ENCODE peak calls at places on chromosomes 16 and 17, in five cellular contexts. One of them, this sample, is unnamed.

GRCh38 chr17:39687101-39687545 is 734 bp downstream of the PGAP3 start:
- ATAC-seq in K562: no peak
- ATAC-seq in upper lobe of left lung: no peak
- ATAC-seq in HCT116: no peak
- ATAC-seq in GM12878: no peak
- ATAC-seq in this sample: no peak

GRCh38 chr16:68275611-68276191 is 11.4 kb downstream of the SLC7A6 start:
- ATAC-seq in HCT116: no peak
- ATAC-seq in upper lobe of left lung: no peak
- ATAC-seq in K562: no peak
- ATAC-seq in GM12878: peak; percentile 87
- ATAC-seq in this sample: no peak

GRCh38 chr17:82317394-82318168 is at the start of gene CD7:
- ATAC-seq in GM12878: no peak
- ATAC-seq in K562: no peak
- ATAC-seq in HCT116: no peak
- ATAC-seq in upper lobe of left lung: no peak
- ATAC-seq in this sample: no peak

GRCh38 chr16:1766701-1767100 is 4.6 kb downstream of the NME3 start:
- ATAC-seq in GM12878: no peak
- ATAC-seq in K562: no peak
- ATAC-seq in HCT116: no peak
- ATAC-seq in upper lobe of left lung: no peak
- ATAC-seq in this sample: no peak

GRCh38 chr16:84746875-84747274 is 47.1 kb downstream of the USP10 start:
- ATAC-seq in HCT116: peak; percentile 70
- ATAC-seq in GM12878: no peak
- ATAC-seq in K562: peak; percentile 76
- ATAC-seq in upper lobe of left lung: no peak
- ATAC-seq in this sample: no peak

GRCh38 chr16:14489460-14489859 is 140.6 kb downstream of the PARN start:
- ATAC-seq in upper lobe of left lung: no peak
- ATAC-seq in K562: peak; percentile 81
- ATAC-seq in HCT116: peak; percentile 75
- ATAC-seq in GM12878: peak; percentile 88
- ATAC-seq in this sample: no peak

GRCh38 chr16:4328580-4329353 is 12.9 kb downstream of the GLIS2 start:
- ATAC-seq in GM12878: no peak
- ATAC-seq in upper lobe of left lung: peak; percentile 8
- ATAC-seq in K562: no peak
- ATAC-seq in HCT116: no peak
- ATAC-seq in this sample: peak; percentile 12

GRCh38 chr17:40707720-40708119 is 4.2 kb upstream of the KRT24 start:
- ATAC-seq in GM12878: no peak
- ATAC-seq in upper lobe of left lung: peak; percentile 70
- ATAC-seq in HCT116: no peak
- ATAC-seq in K562: no peak
- ATAC-seq in this sample: peak; percentile 95

GRCh38 chr16:86512301-86512859 is 2.1 kb downstream of the FOXF1 start:
- ATAC-seq in GM12878: no peak
- ATAC-seq in HCT116: no peak
- ATAC-seq in upper lobe of left lung: no peak
- ATAC-seq in K562: no peak
- ATAC-seq in this sample: no peak

GRCh38 chr16:116015-116414 is 22.5 kb downstream of the NPRL3 start:
- ATAC-seq in HCT116: no peak
- ATAC-seq in K562: no peak
- ATAC-seq in GM12878: no peak
- ATAC-seq in upper lobe of left lung: no peak
- ATAC-seq in this sample: no peak

GRCh38 chr17:81339502-81340296 is 44.6 kb upstream of the SLC38A10 start:
- ATAC-seq in K562: no peak
- ATAC-seq in upper lobe of left lung: peak; percentile 2
- ATAC-seq in GM12878: no peak
- ATAC-seq in HCT116: no peak
- ATAC-seq in this sample: no peak

GRCh38 chr16:75219088-75219487 is 300 bp downstream of the CTRB1 start:
- ATAC-seq in upper lobe of left lung: no peak
- ATAC-seq in HCT116: no peak
- ATAC-seq in GM12878: peak; percentile 10
- ATAC-seq in K562: peak; percentile 20
- ATAC-seq in this sample: no peak

GRCh38 chr16:10940501-10941079 is 1.7 kb downstream of the DEXI start:
- ATAC-seq in GM12878: no peak
- ATAC-seq in HCT116: no peak
- ATAC-seq in upper lobe of left lung: no peak
- ATAC-seq in K562: no peak
- ATAC-seq in this sample: no peak

GRCh38 chr17:62599964-62600657 is 27.4 kb upstream of the MRC2 start:
- ATAC-seq in GM12878: no peak
- ATAC-seq in HCT116: no peak
- ATAC-seq in K562: no peak
- ATAC-seq in upper lobe of left lung: peak; percentile 68
- ATAC-seq in this sample: no peak

GRCh38 chr16:35639233-35640205 is 2180.1 kb downstream of the TP53TG3F start:
- ATAC-seq in GM12878: no peak
- ATAC-seq in upper lobe of left lung: no peak
- ATAC-seq in HCT116: no peak
- ATAC-seq in K562: no peak
- ATAC-seq in this sample: no peak

GRCh38 chr17:45782889-45783592 is 1.1 kb upstream of the CRHR1 start:
- ATAC-seq in K562: peak; percentile 87
- ATAC-seq in HCT116: peak; percentile 50
- ATAC-seq in GM12878: no peak
- ATAC-seq in upper lobe of left lung: no peak
- ATAC-seq in this sample: no peak

GRCh38 chr17:50095626-50096037 is 481 bp downstream of the PDK2 start:
- ATAC-seq in HCT116: no peak
- ATAC-seq in upper lobe of left lung: no peak
- ATAC-seq in K562: no peak
- ATAC-seq in GM12878: no peak
- ATAC-seq in this sample: no peak

GRCh38 chr17:7405882-7406825 is 1.5 kb upstream of the NLGN2 start:
- ATAC-seq in upper lobe of left lung: no peak
- ATAC-seq in GM12878: no peak
- ATAC-seq in K562: no peak
- ATAC-seq in HCT116: no peak
- ATAC-seq in this sample: no peak

GRCh38 chr17:7403902-7404736 is at the start of gene TMEM256:
- ATAC-seq in HCT116: peak; percentile 88
- ATAC-seq in upper lobe of left lung: peak; percentile 98
- ATAC-seq in K562: peak; percentile 98
- ATAC-seq in GM12878: peak; percentile 99
- ATAC-seq in this sample: peak; percentile 94

GRCh38 chr17:7404737-7405412 is 978 bp upstream of the TMEM256 start:
- ATAC-seq in GM12878: peak; percentile 44
- ATAC-seq in upper lobe of left lung: peak; percentile 32
- ATAC-seq in K562: peak; percentile 63
- ATAC-seq in HCT116: peak; percentile 35
- ATAC-seq in this sample: peak; percentile 64

GRCh38 chr17:7407033-7407432 is 612 bp upstream of the NLGN2 start:
- ATAC-seq in HCT116: no peak
- ATAC-seq in upper lobe of left lung: no peak
- ATAC-seq in K562: no peak
- ATAC-seq in GM12878: no peak
- ATAC-seq in this sample: no peak

GRCh38 chr17:7405413-7405881 is 1.6 kb upstream of the TMEM256 start:
- ATAC-seq in HCT116: no peak
- ATAC-seq in K562: no peak
- ATAC-seq in GM12878: no peak
- ATAC-seq in upper lobe of left lung: no peak
- ATAC-seq in this sample: no peak
- H3K4me3 ChIP-seq in HCT116: peak overlapping the region; percentile 72
- H3K4me3 ChIP-seq in K562: peak overlapping the region; percentile 68
- H3K4me3 ChIP-seq in GM12878: peak overlapping the region; percentile 85
- H3K4me3 ChIP-seq in upper lobe of left lung: peak overlapping the region; percentile 94
- H3K4me3 ChIP-seq in this sample: peak overlapping the region; percentile 70

GRCh38 chr16:23788653-23789052 is 33.8 kb downstream of the CHP2 start:
- ATAC-seq in K562: no peak
- ATAC-seq in GM12878: no peak
- ATAC-seq in HCT116: no peak
- ATAC-seq in upper lobe of left lung: no peak
- ATAC-seq in this sample: no peak
- TF ChIP-seq POLR2AphosphoS5 in K562: no peak
- TF ChIP-seq POLR2AphosphoS5 in GM12878: no peak
- TF ChIP-seq POLR2AphosphoS5 in HCT116: no peak
- TF ChIP-seq POLR2AphosphoS5 in upper lobe of left lung: no peak
- TF ChIP-seq POLR2AphosphoS5 in this sample: no peak

DNA sequence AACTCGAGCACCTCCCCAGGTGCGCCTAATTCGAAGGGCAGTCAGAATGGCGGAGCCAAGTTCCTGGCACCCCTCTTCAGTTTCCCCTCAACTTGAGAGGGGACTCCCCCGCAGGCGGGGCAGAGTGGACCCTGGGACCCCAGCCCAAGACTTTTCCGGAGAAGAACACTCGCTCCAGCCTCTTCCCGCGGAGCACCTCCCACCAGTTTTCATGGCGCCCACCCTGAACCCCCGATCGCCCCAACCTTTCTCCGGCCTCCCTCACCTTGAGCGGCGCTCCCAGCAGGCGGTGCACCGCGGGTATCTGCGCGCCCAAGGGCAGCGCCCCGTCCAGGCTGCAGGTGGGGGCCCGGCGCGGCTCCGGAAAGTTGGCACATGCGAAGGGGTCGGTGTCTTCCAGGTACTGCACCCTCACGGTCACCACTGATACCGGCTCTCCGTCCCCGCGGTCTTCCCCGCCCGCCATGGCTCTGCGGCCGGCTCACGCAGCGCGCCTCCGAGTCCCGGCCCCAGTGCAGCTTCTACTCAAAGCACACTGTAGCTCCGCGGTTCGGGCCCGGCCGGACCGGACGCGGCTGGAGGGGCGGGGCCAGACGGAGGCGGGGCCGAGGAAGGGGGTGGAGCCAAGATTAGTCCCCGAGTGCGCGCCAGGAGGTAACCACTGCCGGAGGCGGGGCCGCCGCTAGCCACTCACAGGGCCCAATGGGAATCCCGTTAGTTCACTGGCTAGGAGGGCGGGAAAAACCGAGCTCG is at the start of gene FHOD1:
- ATAC-seq in upper lobe of left lung: peak; percentile 94
- ATAC-seq in HCT116: peak; percentile 64
- ATAC-seq in K562: peak; percentile 84
- ATAC-seq in GM12878: peak; percentile 66
- ATAC-seq in this sample: peak; percentile 89
- TF ChIP-seq POLR2A in upper lobe of left lung: peak; percentile 92
- TF ChIP-seq POLR2A in HCT116: peak; percentile 41
- TF ChIP-seq POLR2A in K562: peak; percentile 90
- TF ChIP-seq POLR2A in GM12878: peak; percentile 86
- TF ChIP-seq POLR2A in this sample: peak; percentile 72

DNA sequence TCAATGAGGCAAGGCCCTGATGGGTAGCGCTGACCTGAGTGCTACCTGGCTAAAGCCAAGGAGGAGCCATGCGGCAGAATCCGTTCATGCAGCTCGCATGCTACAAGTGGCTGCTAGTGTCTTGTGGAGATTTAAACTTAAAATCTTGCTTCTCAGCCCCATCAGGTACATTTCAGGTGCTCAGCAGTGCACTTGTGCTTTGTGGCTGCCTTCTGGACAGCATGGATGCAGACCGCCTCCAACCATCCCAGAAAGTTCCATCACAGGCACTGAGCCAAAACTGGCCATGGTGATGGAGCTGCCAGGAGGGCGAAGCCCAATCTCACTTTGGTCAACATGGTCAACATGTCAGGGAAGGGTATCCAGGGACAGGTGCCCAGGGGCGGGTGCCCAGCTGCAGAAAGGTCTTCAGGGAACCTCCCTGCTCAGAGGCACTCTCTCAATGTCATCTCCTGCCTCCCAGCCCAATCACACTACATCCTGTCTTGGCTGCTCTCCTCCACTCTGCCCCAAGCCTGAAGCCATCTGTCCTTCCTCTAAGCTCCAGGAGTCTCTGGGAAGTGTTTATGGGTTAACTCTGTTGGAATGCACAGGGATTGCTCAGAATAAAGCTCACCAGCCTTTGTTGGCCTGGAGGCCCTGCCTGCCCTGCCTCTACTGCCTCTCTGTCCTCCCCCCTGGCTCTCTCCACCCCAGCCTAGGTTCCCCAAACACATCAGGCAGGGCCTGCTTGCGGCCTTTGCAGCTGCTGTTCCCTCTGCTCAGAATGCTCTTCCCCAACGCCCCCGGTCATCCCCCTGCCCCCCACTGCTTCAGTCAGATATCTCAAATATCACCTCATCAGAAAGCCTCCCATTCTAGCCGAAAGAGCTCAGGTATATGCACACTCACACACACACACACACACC is 18.3 kb upstream of the TNFRSF13B start:
- ATAC-seq in upper lobe of left lung: no peak
- ATAC-seq in K562: no peak
- ATAC-seq in GM12878: no peak
- ATAC-seq in HCT116: no peak
- ATAC-seq in this sample: no peak
- H3K4me3 ChIP-seq in upper lobe of left lung: no peak overlapping the region
- H3K4me3 ChIP-seq in K562: no peak overlapping the region
- H3K4me3 ChIP-seq in GM12878: peak overlapping the region; percentile 49
- H3K4me3 ChIP-seq in HCT116: no peak overlapping the region
- H3K4me3 ChIP-seq in this sample: no peak overlapping the region

GRCh38 chr17:42792545-42792944 is 6.0 kb downstream of the COA3 start:
- ATAC-seq in upper lobe of left lung: no peak
- ATAC-seq in GM12878: no peak
- ATAC-seq in HCT116: no peak
- ATAC-seq in K562: no peak
- ATAC-seq in this sample: no peak
- TF ChIP-seq POLR2AphosphoS5 in upper lobe of left lung: no peak
- TF ChIP-seq POLR2AphosphoS5 in GM12878: no peak
- TF ChIP-seq POLR2AphosphoS5 in HCT116: no peak
- TF ChIP-seq POLR2AphosphoS5 in K562: no peak
- TF ChIP-seq POLR2AphosphoS5 in this sample: no peak

DNA sequence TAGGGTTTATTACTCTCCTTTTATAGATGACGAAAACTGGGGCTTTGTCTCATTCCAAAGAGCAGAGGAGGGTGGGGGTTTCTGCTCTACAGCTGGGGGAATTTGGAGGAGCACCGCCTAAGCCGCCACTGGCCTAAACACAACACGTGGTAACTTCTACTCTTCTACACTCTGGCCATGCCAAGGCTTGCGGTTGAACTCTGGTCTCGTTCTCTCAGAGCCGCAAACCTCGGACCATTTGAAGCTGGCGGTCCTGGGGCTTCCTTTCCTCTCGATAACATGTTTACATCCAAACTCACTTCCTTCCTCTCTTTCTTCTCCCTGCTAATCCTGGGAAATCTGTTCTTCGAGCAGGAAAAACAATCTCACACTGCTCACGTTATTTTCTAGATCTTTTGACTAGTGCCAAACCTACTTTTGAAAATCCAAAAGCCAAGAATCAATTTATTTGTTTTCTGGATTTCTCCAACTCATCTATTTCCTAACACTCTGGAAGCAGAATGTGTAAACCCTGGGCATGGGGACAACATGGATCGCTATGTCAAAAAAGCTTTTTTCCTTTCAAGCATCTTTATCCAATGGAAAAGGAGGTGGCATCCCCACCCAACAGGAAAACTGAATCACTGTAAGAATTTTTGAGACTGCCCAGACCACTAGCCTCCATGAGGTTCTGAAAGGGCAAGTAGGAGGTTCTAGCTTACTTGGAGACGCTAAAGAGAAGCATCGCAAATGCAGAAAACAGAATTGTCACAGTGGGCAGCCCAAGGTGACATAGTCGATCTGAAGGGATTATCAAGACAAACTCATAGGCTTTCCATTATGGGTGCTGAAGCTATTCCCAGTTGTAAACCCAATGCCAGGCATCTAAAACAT is 13.6 kb upstream of the EEF2K start:
- ATAC-seq in upper lobe of left lung: peak; percentile 15
- ATAC-seq in HCT116: no peak
- ATAC-seq in GM12878: peak; percentile 51
- ATAC-seq in K562: peak; percentile 16
- ATAC-seq in this sample: peak; percentile 27
- TF ChIP-seq POLR2A in upper lobe of left lung: peak; percentile 48
- TF ChIP-seq POLR2A in HCT116: no peak
- TF ChIP-seq POLR2A in GM12878: no peak
- TF ChIP-seq POLR2A in K562: peak; percentile 36
- TF ChIP-seq POLR2A in this sample: no peak

GRCh38 chr16:89444151-89444723 is 46.1 kb downstream of the ANKRD11 start:
- ATAC-seq in HCT116: no peak
- ATAC-seq in K562: peak; percentile 13
- ATAC-seq in upper lobe of left lung: no peak
- ATAC-seq in GM12878: no peak
- ATAC-seq in this sample: no peak
- H3K4me3 ChIP-seq in HCT116: no peak overlapping the region
- H3K4me3 ChIP-seq in K562: no peak overlapping the region
- H3K4me3 ChIP-seq in upper lobe of left lung: no peak overlapping the region
- H3K4me3 ChIP-seq in GM12878: no peak overlapping the region
- H3K4me3 ChIP-seq in this sample: no peak overlapping the region

This sample was measured in gastroesophageal sphincter.